ENCODE peak calls at places on chromosomes 3 and 15, in six cellular contexts. One of them, this sample, is unnamed.

GRCh38 chr15:22949074-22949547 is 31.1 kb downstream of the CYFIP1 start:
- DNase-seq in dorsolateral prefrontal cortex: no peak
- DNase-seq in spleen: peak; percentile 88
- DNase-seq in MCF 10A: peak; percentile 91
- DNase-seq in CD8-positive, alpha-beta T cell: no peak
- DNase-seq in cardiac fibroblast: peak; percentile 87
- DNase-seq in this sample: peak; percentile 68

GRCh38 chr15:56249080-56249479 is 5.4 kb upstream of the RFX7 start:
- DNase-seq in dorsolateral prefrontal cortex: no peak
- DNase-seq in spleen: no peak
- DNase-seq in MCF 10A: peak; percentile 78
- DNase-seq in CD8-positive, alpha-beta T cell: no peak
- DNase-seq in cardiac fibroblast: peak; percentile 75
- DNase-seq in this sample: peak; percentile 36

GRCh38 chr15:51672913-51673857 is 8.1 kb upstream of the SCG3 start:
- DNase-seq in dorsolateral prefrontal cortex: no peak
- DNase-seq in spleen: no peak
- DNase-seq in MCF 10A: no peak
- DNase-seq in CD8-positive, alpha-beta T cell: no peak
- DNase-seq in cardiac fibroblast: no peak
- DNase-seq in this sample: no peak

GRCh38 chr3:34070831-34071230 is 272.4 kb downstream of the PDCD6IP start:
- DNase-seq in dorsolateral prefrontal cortex: no peak
- DNase-seq in spleen: no peak
- DNase-seq in MCF 10A: no peak
- DNase-seq in CD8-positive, alpha-beta T cell: no peak
- DNase-seq in cardiac fibroblast: no peak
- DNase-seq in this sample: no peak

GRCh38 chr3:71208273-71209095 is 375.0 kb downstream of the FOXP1 start:
- DNase-seq in dorsolateral prefrontal cortex: no peak
- DNase-seq in spleen: no peak
- DNase-seq in MCF 10A: peak; percentile 18
- DNase-seq in CD8-positive, alpha-beta T cell: no peak
- DNase-seq in cardiac fibroblast: no peak
- DNase-seq in this sample: no peak

GRCh38 chr3:69368129-69368741 is 17.7 kb downstream of the FRMD4B start:
- DNase-seq in dorsolateral prefrontal cortex: no peak
- DNase-seq in spleen: no peak
- DNase-seq in MCF 10A: peak; percentile 41
- DNase-seq in CD8-positive, alpha-beta T cell: no peak
- DNase-seq in cardiac fibroblast: no peak
- DNase-seq in this sample: peak; percentile 68

GRCh38 chr3:12977117-12977808 is 96.0 kb downstream of the IQSEC1 start:
- DNase-seq in dorsolateral prefrontal cortex: no peak
- DNase-seq in spleen: peak; percentile 47
- DNase-seq in MCF 10A: no peak
- DNase-seq in CD8-positive, alpha-beta T cell: no peak
- DNase-seq in cardiac fibroblast: no peak
- DNase-seq in this sample: no peak

GRCh38 chr15:62676891-62677290 is 365.7 kb upstream of the TPM1 start:
- DNase-seq in dorsolateral prefrontal cortex: no peak
- DNase-seq in spleen: no peak
- DNase-seq in MCF 10A: no peak
- DNase-seq in CD8-positive, alpha-beta T cell: no peak
- DNase-seq in cardiac fibroblast: no peak
- DNase-seq in this sample: no peak

GRCh38 chr3:8962226-8962861 is 928 bp downstream of the RAD18 start:
- DNase-seq in dorsolateral prefrontal cortex: no peak
- DNase-seq in spleen: no peak
- DNase-seq in MCF 10A: no peak
- DNase-seq in CD8-positive, alpha-beta T cell: no peak
- DNase-seq in cardiac fibroblast: peak; percentile 22
- DNase-seq in this sample: no peak

GRCh38 chr15:51156957-51157356 is 62.3 kb upstream of the TNFAIP8L3 start:
- DNase-seq in dorsolateral prefrontal cortex: no peak
- DNase-seq in spleen: no peak
- DNase-seq in MCF 10A: no peak
- DNase-seq in CD8-positive, alpha-beta T cell: no peak
- DNase-seq in cardiac fibroblast: no peak
- DNase-seq in this sample: no peak

GRCh38 chr3:23389089-23389488 is 186.0 kb downstream of the UBE2E2 start:
- DNase-seq in dorsolateral prefrontal cortex: no peak
- DNase-seq in spleen: no peak
- DNase-seq in MCF 10A: no peak
- DNase-seq in CD8-positive, alpha-beta T cell: no peak
- DNase-seq in cardiac fibroblast: no peak
- DNase-seq in this sample: no peak

GRCh38 chr3:125582707-125583106 is 12.6 kb downstream of the OSBPL11 start:
- DNase-seq in dorsolateral prefrontal cortex: no peak
- DNase-seq in spleen: no peak
- DNase-seq in MCF 10A: peak; percentile 28
- DNase-seq in CD8-positive, alpha-beta T cell: no peak
- DNase-seq in cardiac fibroblast: peak; percentile 25
- DNase-seq in this sample: peak; percentile 15

GRCh38 chr15:82044373-82045178 is 1.2 kb downstream of the MEX3B start:
- DNase-seq in dorsolateral prefrontal cortex: no peak
- DNase-seq in spleen: peak; percentile 76
- DNase-seq in MCF 10A: no peak
- DNase-seq in CD8-positive, alpha-beta T cell: no peak
- DNase-seq in cardiac fibroblast: peak; percentile 64
- DNase-seq in this sample: peak; percentile 41

GRCh38 chr3:179969525-179969924 is 67.2 kb downstream of the PEX5L start:
- DNase-seq in dorsolateral prefrontal cortex: no peak
- DNase-seq in spleen: no peak
- DNase-seq in MCF 10A: peak; percentile 93
- DNase-seq in CD8-positive, alpha-beta T cell: no peak
- DNase-seq in cardiac fibroblast: no peak
- DNase-seq in this sample: no peak

GRCh38 chr15:82139823-82140268 is 94.0 kb upstream of the MEX3B start:
- DNase-seq in dorsolateral prefrontal cortex: no peak
- DNase-seq in spleen: no peak
- DNase-seq in MCF 10A: peak; percentile 66
- DNase-seq in CD8-positive, alpha-beta T cell: no peak
- DNase-seq in cardiac fibroblast: peak; percentile 74
- DNase-seq in this sample: peak; percentile 25

GRCh38 chr3:193779933-193780332 is 186.9 kb downstream of the OPA1 start:
- DNase-seq in dorsolateral prefrontal cortex: no peak
- DNase-seq in spleen: no peak
- DNase-seq in MCF 10A: no peak
- DNase-seq in CD8-positive, alpha-beta T cell: no peak
- DNase-seq in cardiac fibroblast: no peak
- DNase-seq in this sample: no peak

GRCh38 chr15:96804754-96805153 is 474.3 kb downstream of the NR2F2 start:
- DNase-seq in dorsolateral prefrontal cortex: no peak
- DNase-seq in spleen: no peak
- DNase-seq in MCF 10A: no peak
- DNase-seq in CD8-positive, alpha-beta T cell: no peak
- DNase-seq in cardiac fibroblast: no peak
- DNase-seq in this sample: no peak

GRCh38 chr3:155391104-155391503 is 97.6 kb upstream of the STRIT1 start:
- DNase-seq in dorsolateral prefrontal cortex: no peak
- DNase-seq in spleen: no peak
- DNase-seq in MCF 10A: no peak
- DNase-seq in CD8-positive, alpha-beta T cell: no peak
- DNase-seq in cardiac fibroblast: peak; percentile 42
- DNase-seq in this sample: no peak

GRCh38 chr3:160163259-160163878 is 61.9 kb upstream of the C3orf80 start:
- DNase-seq in dorsolateral prefrontal cortex: no peak
- DNase-seq in spleen: no peak
- DNase-seq in MCF 10A: peak; percentile 37
- DNase-seq in CD8-positive, alpha-beta T cell: no peak
- DNase-seq in cardiac fibroblast: peak; percentile 65
- DNase-seq in this sample: no peak

GRCh38 chr15:37682304-37682703 is 252.1 kb upstream of the TMCO5A start:
- DNase-seq in dorsolateral prefrontal cortex: no peak
- DNase-seq in spleen: no peak
- DNase-seq in MCF 10A: peak; percentile 36
- DNase-seq in CD8-positive, alpha-beta T cell: no peak
- DNase-seq in cardiac fibroblast: peak; percentile 15
- DNase-seq in this sample: no peak

GRCh38 chr3:58469096-58469495 is 22.8 kb upstream of the KCTD6 start:
- DNase-seq in dorsolateral prefrontal cortex: no peak
- DNase-seq in spleen: no peak
- DNase-seq in MCF 10A: no peak
- DNase-seq in CD8-positive, alpha-beta T cell: no peak
- DNase-seq in cardiac fibroblast: no peak
- DNase-seq in this sample: no peak

GRCh38 chr3:123310741-123311140 is 109.0 kb downstream of the SEC22A start:
- DNase-seq in dorsolateral prefrontal cortex: no peak
- DNase-seq in spleen: no peak
- DNase-seq in MCF 10A: no peak
- DNase-seq in CD8-positive, alpha-beta T cell: no peak
- DNase-seq in cardiac fibroblast: no peak
- DNase-seq in this sample: no peak

GRCh38 chr3:25940935-25941334 is 151.0 kb downstream of the OXSM start:
- DNase-seq in dorsolateral prefrontal cortex: no peak
- DNase-seq in spleen: no peak
- DNase-seq in MCF 10A: no peak
- DNase-seq in CD8-positive, alpha-beta T cell: no peak
- DNase-seq in cardiac fibroblast: no peak
- DNase-seq in this sample: no peak

GRCh38 chr3:185781759-185782158 is 43.1 kb downstream of the IGF2BP2 start:
- DNase-seq in dorsolateral prefrontal cortex: no peak
- DNase-seq in spleen: no peak
- DNase-seq in MCF 10A: peak; percentile 24
- DNase-seq in CD8-positive, alpha-beta T cell: no peak
- DNase-seq in cardiac fibroblast: peak; percentile 49
- DNase-seq in this sample: no peak

DNA sequence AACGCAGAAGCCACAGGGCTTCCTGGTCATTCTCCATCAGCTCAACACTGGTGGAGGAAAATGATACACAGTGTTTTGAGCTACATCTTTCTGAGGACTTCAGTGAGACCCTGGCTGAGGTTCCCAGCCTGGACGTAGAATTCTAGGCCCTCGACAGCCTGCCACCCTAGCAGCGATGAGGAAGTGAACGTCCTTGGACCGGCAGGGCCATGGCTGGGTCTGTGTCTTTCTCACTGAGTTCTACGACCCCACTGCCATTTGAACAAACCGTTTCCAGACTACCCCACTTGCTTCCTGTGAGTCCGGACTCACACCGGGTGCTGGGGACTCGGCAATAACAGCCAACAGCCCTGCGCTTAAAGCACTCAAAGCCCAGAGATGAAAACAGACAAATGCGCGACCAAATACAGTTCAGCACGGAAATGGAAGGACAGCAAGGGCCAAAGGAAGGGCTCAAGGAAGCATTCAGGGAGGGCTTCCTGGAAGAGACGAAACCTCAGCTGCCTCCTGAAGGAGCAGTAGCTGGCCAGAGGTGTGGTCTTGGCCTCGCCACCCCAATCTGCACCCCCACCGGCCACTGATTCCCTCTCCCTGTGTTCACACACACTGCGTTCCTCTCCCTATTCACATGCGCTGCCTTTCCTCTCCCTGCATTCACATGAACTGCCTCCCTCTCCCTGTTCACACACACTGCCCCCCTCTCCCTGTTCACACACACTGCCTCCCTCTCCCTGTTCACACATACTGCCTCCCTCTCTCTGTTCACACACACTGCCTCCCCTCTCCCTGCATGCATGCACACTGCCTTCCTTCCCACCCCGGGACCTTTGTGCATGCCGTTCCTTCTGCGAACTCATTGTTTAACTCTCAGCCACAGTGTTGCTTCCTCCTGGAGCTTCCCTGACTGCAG is 136.3 kb upstream of the PRR20G start:
- DNase-seq in dorsolateral prefrontal cortex: no peak
- DNase-seq in spleen: peak; percentile 54
- DNase-seq in MCF 10A: no peak
- DNase-seq in CD8-positive, alpha-beta T cell: no peak
- DNase-seq in cardiac fibroblast: no peak
- DNase-seq in this sample: no peak
- TF ChIP-seq CTCF in dorsolateral prefrontal cortex: no peak
- TF ChIP-seq CTCF in spleen: no peak
- TF ChIP-seq CTCF in MCF 10A: no peak
- TF ChIP-seq CTCF in CD8-positive, alpha-beta T cell: no peak
- TF ChIP-seq CTCF in cardiac fibroblast: no peak
- TF ChIP-seq CTCF in this sample: no peak

GRCh38 chr3:52450489-52451236 is 3.2 kb downstream of the TNNC1 start:
- DNase-seq in dorsolateral prefrontal cortex: no peak
- DNase-seq in spleen: no peak
- DNase-seq in MCF 10A: no peak
- DNase-seq in CD8-positive, alpha-beta T cell: no peak
- DNase-seq in cardiac fibroblast: no peak
- DNase-seq in this sample: no peak

GRCh38 chr3:52453496-52454234 is at the start of gene TNNC1:
- DNase-seq in dorsolateral prefrontal cortex: no peak
- DNase-seq in spleen: peak; percentile 67
- DNase-seq in MCF 10A: no peak
- DNase-seq in CD8-positive, alpha-beta T cell: no peak
- DNase-seq in cardiac fibroblast: no peak
- DNase-seq in this sample: no peak

GRCh38 chr3:52452570-52453221 is 1.1 kb downstream of the TNNC1 start:
- DNase-seq in dorsolateral prefrontal cortex: no peak
- DNase-seq in spleen: no peak
- DNase-seq in MCF 10A: no peak
- DNase-seq in CD8-positive, alpha-beta T cell: no peak
- DNase-seq in cardiac fibroblast: no peak
- DNase-seq in this sample: no peak

GRCh38 chr3:52452126-52452525 is 1.7 kb downstream of the TNNC1 start:
- DNase-seq in dorsolateral prefrontal cortex: no peak
- DNase-seq in spleen: no peak
- DNase-seq in MCF 10A: no peak
- DNase-seq in CD8-positive, alpha-beta T cell: no peak
- DNase-seq in cardiac fibroblast: no peak
- DNase-seq in this sample: no peak

GRCh38 chr3:52451237-52452083 is 2.4 kb downstream of the TNNC1 start:
- DNase-seq in dorsolateral prefrontal cortex: no peak
- DNase-seq in spleen: no peak
- DNase-seq in MCF 10A: no peak
- DNase-seq in CD8-positive, alpha-beta T cell: no peak
- DNase-seq in cardiac fibroblast: no peak
- DNase-seq in this sample: no peak
- TF ChIP-seq CTCF in dorsolateral prefrontal cortex: no peak
- TF ChIP-seq CTCF in spleen: no peak
- TF ChIP-seq CTCF in MCF 10A: no peak
- TF ChIP-seq CTCF in CD8-positive, alpha-beta T cell: no peak
- TF ChIP-seq CTCF in cardiac fibroblast: no peak
- TF ChIP-seq CTCF in this sample: no peak

DNA sequence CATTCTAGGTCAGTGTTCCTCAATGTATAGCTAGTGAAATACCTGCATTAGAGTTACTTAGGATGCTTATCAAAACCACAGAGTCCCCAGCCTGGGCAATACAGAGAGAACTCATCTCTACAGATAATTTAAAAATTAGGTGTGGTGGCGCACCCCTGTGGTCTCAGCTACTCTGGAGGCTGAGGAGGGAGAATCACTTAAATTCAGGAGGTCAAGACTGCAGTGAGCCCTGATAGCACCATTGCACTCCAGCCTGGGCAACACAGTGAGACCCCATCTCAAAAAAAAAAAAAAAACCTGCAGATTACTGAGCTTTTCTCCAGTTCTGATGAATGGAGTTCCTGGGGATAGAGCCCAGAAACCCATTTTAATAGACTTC is 10.1 kb upstream of the MINDY2 start:
- DNase-seq in dorsolateral prefrontal cortex: no peak
- DNase-seq in spleen: no peak
- DNase-seq in MCF 10A: no peak
- DNase-seq in CD8-positive, alpha-beta T cell: no peak
- DNase-seq in cardiac fibroblast: no peak
- DNase-seq in this sample: no peak
- TF ChIP-seq CTCF in dorsolateral prefrontal cortex: no peak
- TF ChIP-seq CTCF in spleen: no peak
- TF ChIP-seq CTCF in MCF 10A: no peak
- TF ChIP-seq CTCF in CD8-positive, alpha-beta T cell: no peak
- TF ChIP-seq CTCF in cardiac fibroblast: no peak
- TF ChIP-seq CTCF in this sample: no peak

GRCh38 chr15:29568840-29569532 is 253.3 kb downstream of the TJP1 start:
- DNase-seq in dorsolateral prefrontal cortex: no peak
- DNase-seq in spleen: no peak
- DNase-seq in MCF 10A: peak; percentile 33
- DNase-seq in CD8-positive, alpha-beta T cell: no peak
- DNase-seq in cardiac fibroblast: peak; percentile 15
- DNase-seq in this sample: no peak
- TF ChIP-seq CTCF in dorsolateral prefrontal cortex: peak; percentile 18
- TF ChIP-seq CTCF in spleen: no peak
- TF ChIP-seq CTCF in MCF 10A: no peak
- TF ChIP-seq CTCF in CD8-positive, alpha-beta T cell: no peak
- TF ChIP-seq CTCF in cardiac fibroblast: no peak
- TF ChIP-seq CTCF in this sample: no peak

This sample was measured in GM20000.